ENCODE peak calls at places on chromosomes 6 and 20, in seven cellular contexts. R, G, B, Q, C, V and O are unnamed samples.
A peak's percentile ranks its signal among the peaks of the same experiment; 100 is the strongest.

GRCh38 chr6:104940881-104941693 is 15.8 kb upstream of the LIN28B start:
- DNase-seq in R (no peak), G (no peak), B (peak; percentile 7), Q (peak; percentile 74), C (no peak), V (no peak), O (no peak)

GRCh38 chr20:10264166-10264558 is 45.5 kb downstream of the SNAP25 start:
- DNase-seq in R (no peak), G (no peak), B (no peak), Q (no peak), C (no peak), V (no peak), O (no peak)

GRCh38 chr20:46939031-46939430 is 44.4 kb downstream of the EYA2 start:
- DNase-seq in R (no peak), G (no peak), B (no peak), Q (no peak), C (peak; percentile 44), V (no peak), O (no peak)

GRCh38 chr6:100948381-100949133 is 67.4 kb upstream of the ASCC3 start:
- DNase-seq in R (no peak), G (no peak), B (peak; percentile 2), Q (no peak), C (peak; percentile 82), V (no peak), O (no peak)

GRCh38 chr20:47607208-47607613 is 105.5 kb downstream of the NCOA3 start:
- DNase-seq in R (no peak), G (no peak), B (peak; percentile 13), Q (no peak), C (no peak), V (no peak), O (no peak)

GRCh38 chr6:159959165-159959975 is 9.5 kb upstream of the IGF2R start:
- DNase-seq in R (no peak), G (no peak), B (no peak), Q (no peak), C (no peak), V (no peak), O (no peak)

GRCh38 chr20:953742-954141 is 37.6 kb upstream of the ANGPT4 start:
- DNase-seq in R (no peak), G (no peak), B (no peak), Q (no peak), C (no peak), V (no peak), O (no peak)

GRCh38 chr6:133973109-133973971 is 20.3 kb downstream of the TBPL1 start:
- DNase-seq in R (no peak), G (no peak), B (peak; percentile 31), Q (no peak), C (peak; percentile 59), V (no peak), O (peak; percentile 39)

GRCh38 chr6:145673504-145673903 is 61.8 kb downstream of the EPM2A start:
- DNase-seq in R (no peak), G (no peak), B (no peak), Q (peak; percentile 49), C (no peak), V (no peak), O (no peak)

GRCh38 chr20:7392551-7392950 is 547.7 kb downstream of the HAO1 start:
- DNase-seq in R (no peak), G (no peak), B (peak; percentile 27), Q (no peak), C (no peak), V (no peak), O (no peak)

GRCh38 chr6:84847349-84848160 is 83.2 kb upstream of the TBX18 start:
- DNase-seq in R (no peak), G (no peak), B (peak; percentile 61), Q (no peak), C (no peak), V (no peak), O (no peak)

DNA sequence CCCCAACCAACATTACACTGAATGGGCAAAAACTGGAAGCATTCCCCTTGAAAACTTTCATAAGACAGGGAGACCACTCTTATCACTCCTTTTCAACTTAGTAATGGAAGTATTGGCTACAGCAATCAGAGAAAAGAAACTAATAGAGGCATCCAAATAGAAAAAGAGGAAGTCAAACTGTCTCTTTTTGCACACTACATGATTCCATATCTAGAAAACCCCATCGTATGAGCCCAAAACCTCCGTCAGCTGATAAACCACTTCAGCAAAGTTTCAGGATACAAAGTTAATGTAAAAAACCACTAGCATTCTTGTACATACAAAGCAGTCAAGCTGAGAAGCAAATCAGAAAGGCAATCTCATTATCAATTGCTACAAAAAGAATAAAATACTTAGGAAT is 580.4 kb upstream of the PTCHD4 start:
- DNase-seq in R (no peak), G (no peak), B (no peak), Q (no peak), C (no peak), V (no peak), O (no peak)
- H3K9me3 ChIP-seq in R (peaks cover 67% of the 10 kb centered on the region), G (no peaks in the 10 kb centered on the region), B (peaks cover 7% of the 10 kb centered on the region), Q (peaks cover 2% of the 10 kb centered on the region), C (peaks cover 11% of the 10 kb centered on the region), V (peaks cover 33% of the 10 kb centered on the region), O (no peaks in the 10 kb centered on the region)

GRCh38 chr6:38088794-38089193 is 269.3 kb downstream of the ZFAND3 start:
- DNase-seq in R (no peak), G (no peak), B (no peak), Q (no peak), C (no peak), V (no peak), O (no peak)
- H3K4me3 ChIP-seq in R (no peak overlapping the region), G (no peak overlapping the region), B (no peak overlapping the region), Q (no peak overlapping the region), C (no peak overlapping the region), V (no peak overlapping the region), O (no peak overlapping the region)

DNA sequence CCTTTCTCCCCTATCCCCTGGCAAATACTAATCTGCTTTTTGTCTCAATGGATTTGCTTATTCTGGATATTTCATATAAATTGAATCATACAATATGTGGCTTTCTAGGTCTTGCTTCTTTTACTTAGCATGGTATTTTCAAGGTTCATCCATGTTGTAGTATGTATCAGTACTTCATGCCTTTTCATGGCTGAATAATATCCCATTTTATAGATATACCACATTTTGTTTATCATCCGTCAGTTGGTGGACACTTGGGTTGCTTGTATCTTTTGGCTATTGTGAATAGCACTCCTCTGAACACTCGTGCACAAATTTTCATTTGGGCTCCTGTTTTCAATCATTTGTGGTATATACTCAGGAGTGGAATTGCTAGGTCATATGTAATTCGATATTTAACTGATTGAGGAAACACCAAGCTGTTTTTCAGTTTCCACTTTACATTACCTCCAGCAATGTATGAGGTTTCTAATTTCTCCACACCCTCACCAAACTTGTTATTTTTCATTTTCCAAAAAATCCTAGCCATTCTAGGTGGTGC is 30.5 kb upstream of the RIPPLY2 start:
- DNase-seq in R (no peak), G (no peak), B (no peak), Q (no peak), C (no peak), V (no peak), O (no peak)
- H3K9me3 ChIP-seq in R (peaks cover 3% of the 10 kb centered on the region), G (no peaks in the 10 kb centered on the region), B (no peaks in the 10 kb centered on the region), Q (no peaks in the 10 kb centered on the region), C (no peaks in the 10 kb centered on the region), V (no peaks in the 10 kb centered on the region), O (no peaks in the 10 kb centered on the region)

GRCh38 chr6:7245668-7246393 is 67.2 kb downstream of the SSR1 start:
- DNase-seq in R (no peak), G (no peak), B (no peak), Q (no peak), C (no peak), V (no peak), O (no peak)

GRCh38 chr6:7246401-7247178 is 66.4 kb downstream of the SSR1 start:
- DNase-seq in R (no peak), G (no peak), B (no peak), Q (peak; percentile 76), C (no peak), V (no peak), O (no peak)

GRCh38 chr6:7247828-7248227 is 65.2 kb downstream of the SSR1 start:
- DNase-seq in R (no peak), G (no peak), B (no peak), Q (peak; percentile 56), C (no peak), V (no peak), O (no peak)

GRCh38 chr6:7249391-7249790 is 63.6 kb downstream of the SSR1 start:
- DNase-seq in R (no peak), G (no peak), B (no peak), Q (no peak), C (no peak), V (no peak), O (no peak)

DNA sequence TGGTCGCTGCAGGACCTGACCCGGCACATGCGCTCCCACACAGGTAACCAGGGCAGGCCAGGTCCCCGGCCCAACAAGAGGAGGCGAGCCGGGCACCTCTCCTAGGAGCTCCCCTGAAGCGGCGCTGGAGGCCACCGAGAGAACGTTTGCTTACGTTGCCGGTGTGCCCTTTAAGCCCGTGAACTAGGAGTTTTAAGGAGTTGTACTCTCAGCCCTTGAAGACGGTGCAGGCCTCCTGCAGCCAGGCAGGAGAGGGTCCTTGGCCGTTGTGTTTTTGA is 65.9 kb downstream of the SSR1 start:
- DNase-seq in R (no peak), G (no peak), B (no peak), Q (peak; percentile 47), C (no peak), V (no peak), O (no peak)
- H3K4me3 ChIP-seq in R (no peak overlapping the region), G (no peak overlapping the region), B (no peak overlapping the region), Q (no peak overlapping the region), C (no peak overlapping the region), V (no peak overlapping the region), O (no peak overlapping the region)

GRCh38 chr6:168497381-168497780 is 56.4 kb downstream of the SMOC2 start:
- DNase-seq in R (no peak), G (no peak), B (no peak), Q (no peak), C (no peak), V (no peak), O (no peak)

GRCh38 chr6:168495636-168496035 is 54.7 kb downstream of the SMOC2 start:
- DNase-seq in R (no peak), G (no peak), B (no peak), Q (no peak), C (no peak), V (no peak), O (no peak)

GRCh38 chr6:168496932-168497331 is 55.9 kb downstream of the SMOC2 start:
- DNase-seq in R (no peak), G (no peak), B (no peak), Q (no peak), C (no peak), V (no peak), O (no peak)

GRCh38 chr6:168495133-168495532 is 54.1 kb downstream of the SMOC2 start:
- DNase-seq in R (no peak), G (no peak), B (no peak), Q (no peak), C (no peak), V (no peak), O (no peak)

GRCh38 chr6:168496139-168496840 is 55.3 kb downstream of the SMOC2 start:
- DNase-seq in R (no peak), G (no peak), B (no peak), Q (no peak), C (no peak), V (no peak), O (no peak)
- H3K9me3 ChIP-seq in R (no peaks in the 10 kb centered on the region), G (no peaks in the 10 kb centered on the region), B (peaks cover 39% of the 10 kb centered on the region), Q (no peaks in the 10 kb centered on the region), C (no peaks in the 10 kb centered on the region), V (no peaks in the 10 kb centered on the region), O (no peaks in the 10 kb centered on the region)

GRCh38 chr6:87832025-87832825 is 130.2 kb upstream of the AKIRIN2 start:
- DNase-seq in R (no peak), G (no peak), B (peak; percentile 33), Q (no peak), C (no peak), V (no peak), O (no peak)
- H3K4me3 ChIP-seq in R (peak overlapping the region; percentile 48), G (no peak overlapping the region), B (peak overlapping the region; percentile 46), Q (peak overlapping the region; percentile 68), C (peak overlapping the region; percentile 56), V (peak overlapping the region; percentile 52), O (peak overlapping the region; percentile 51)

GRCh38 chr20:38267251-38267650 is 6.7 kb upstream of the KIAA1755 start:
- DNase-seq in R (no peak), G (no peak), B (no peak), Q (no peak), C (no peak), V (no peak), O (no peak)
- H3K9me3 ChIP-seq in R (no peaks in the 10 kb centered on the region), G (no peaks in the 10 kb centered on the region), B (no peaks in the 10 kb centered on the region), Q (no peaks in the 10 kb centered on the region), C (no peaks in the 10 kb centered on the region), V (no peaks in the 10 kb centered on the region), O (no peaks in the 10 kb centered on the region)